ENCODE peak calls at places on chromosomes 16 and 17, in four cellular contexts. X is K562, Q is GM12878, W is HepG2. P is an unnamed sample.

GRCh38 chr16:84806256-84806889 is 13.4 kb upstream of the CRISPLD2 start:
- DNase-seq in X (peak), Q (peak), W (no peak), P (peak)

GRCh38 chr17:67054011-67054591 is 9.7 kb downstream of the CACNG1 start:
- DNase-seq in X (no peak), Q (no peak), W (no peak), P (no peak)

GRCh38 chr16:50267651-50268050 is 1.3 kb downstream of the ADCY7 start:
- DNase-seq in X (no peak), Q (no peak), W (no peak), P (no peak)

GRCh38 chr17:41060052-41060604 is at the start of gene KRTAP2-3:
- DNase-seq in X (no peak), Q (no peak), W (peak), P (no peak)

GRCh38 chr17:50638851-50639767 is 4.4 kb downstream of the ABCC3 start:
- DNase-seq in X (no peak), Q (no peak), W (peak), P (no peak)

GRCh38 chr17:20721151-20721550 is 141.6 kb downstream of the CDRT15L2 start:
- DNase-seq in X (no peak), Q (no peak), W (no peak), P (no peak)

GRCh38 chr17:48483471-48484131 is 47.2 kb downstream of the HOXB1 start:
- DNase-seq in X (peak), Q (no peak), W (no peak), P (no peak)

GRCh38 chr16:81523387-81524115 is 78.9 kb downstream of the CMIP start:
- DNase-seq in X (no peak), Q (no peak), W (no peak), P (no peak)

GRCh38 chr16:21076186-21076883 is 74.3 kb downstream of the DNAH3 start:
- DNase-seq in X (no peak), Q (no peak), W (peak), P (no peak)

GRCh38 chr17:78882546-78883089 is 20.4 kb downstream of the CEP295NL start:
- DNase-seq in X (no peak), Q (no peak), W (no peak), P (no peak)

GRCh38 chr16:59410451-59410850 is 676.3 kb upstream of the GOT2 start:
- DNase-seq in X (no peak), Q (no peak), W (no peak), P (no peak)

GRCh38 chr16:3171181-3171854 is 16.7 kb upstream of the OR1F1 start:
- DNase-seq in X (peak), Q (no peak), W (no peak), P (no peak)

GRCh38 chr16:79492036-79492435 is 108.5 kb downstream of the MAF start:
- DNase-seq in X (no peak), Q (no peak), W (no peak), P (no peak)

GRCh38 chr16:75938818-75939217 is 212.5 kb upstream of the CPHXL start:
- DNase-seq in X (no peak), Q (no peak), W (peak), P (no peak)

GRCh38 chr16:1612320-1613111 is at the start of gene CRAMP1:
- DNase-seq in X (peak), Q (no peak), W (no peak), P (peak)

GRCh38 chr16:66290431-66290830 is 76.1 kb upstream of the CDH5 start:
- DNase-seq in X (no peak), Q (no peak), W (no peak), P (no peak)

GRCh38 chr17:50033316-50033715 is 22.6 kb upstream of the ITGA3 start:
- DNase-seq in X (no peak), Q (no peak), W (no peak), P (no peak)

GRCh38 chr16:9077001-9077809 is 14.2 kb upstream of the HAPSTR1 start:
- DNase-seq in X (peak), Q (no peak), W (peak), P (no peak)

GRCh38 chr16:67516296-67517177 is 12.1 kb upstream of the RIPOR1 start:
- DNase-seq in X (no peak), Q (no peak), W (no peak), P (no peak)

GRCh38 chr16:69937465-69937951 is 13.6 kb upstream of the CLEC18A start:
- DNase-seq in X (peak), Q (no peak), W (peak), P (peak)

DNA sequence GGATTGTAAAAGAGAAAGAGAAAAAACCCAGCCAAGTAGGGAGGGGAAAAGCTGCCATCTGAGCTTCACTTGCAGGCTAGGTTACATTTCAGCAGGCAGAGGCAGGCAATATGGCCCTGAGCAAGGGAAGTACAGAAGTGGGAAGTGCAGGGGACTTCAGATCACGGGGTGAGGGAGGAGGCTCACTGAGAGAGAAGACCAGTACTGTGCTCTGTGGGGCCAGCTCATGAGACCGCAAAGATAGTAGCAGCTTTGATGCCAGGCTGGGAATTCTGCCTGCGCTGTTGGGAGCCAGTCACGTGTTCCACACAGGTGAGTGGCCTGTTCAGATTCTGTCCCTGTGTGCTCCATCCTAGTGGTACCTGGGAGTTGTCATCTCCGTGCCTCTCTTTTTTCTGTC is 230.7 kb downstream of the MSI2 start:
- DNase-seq in X (no peak), Q (no peak), W (no peak), P (no peak)
- TF ChIP-seq FOXK2 in X (no peak), Q (no peak), W (no peak), P (no peak)

DNA sequence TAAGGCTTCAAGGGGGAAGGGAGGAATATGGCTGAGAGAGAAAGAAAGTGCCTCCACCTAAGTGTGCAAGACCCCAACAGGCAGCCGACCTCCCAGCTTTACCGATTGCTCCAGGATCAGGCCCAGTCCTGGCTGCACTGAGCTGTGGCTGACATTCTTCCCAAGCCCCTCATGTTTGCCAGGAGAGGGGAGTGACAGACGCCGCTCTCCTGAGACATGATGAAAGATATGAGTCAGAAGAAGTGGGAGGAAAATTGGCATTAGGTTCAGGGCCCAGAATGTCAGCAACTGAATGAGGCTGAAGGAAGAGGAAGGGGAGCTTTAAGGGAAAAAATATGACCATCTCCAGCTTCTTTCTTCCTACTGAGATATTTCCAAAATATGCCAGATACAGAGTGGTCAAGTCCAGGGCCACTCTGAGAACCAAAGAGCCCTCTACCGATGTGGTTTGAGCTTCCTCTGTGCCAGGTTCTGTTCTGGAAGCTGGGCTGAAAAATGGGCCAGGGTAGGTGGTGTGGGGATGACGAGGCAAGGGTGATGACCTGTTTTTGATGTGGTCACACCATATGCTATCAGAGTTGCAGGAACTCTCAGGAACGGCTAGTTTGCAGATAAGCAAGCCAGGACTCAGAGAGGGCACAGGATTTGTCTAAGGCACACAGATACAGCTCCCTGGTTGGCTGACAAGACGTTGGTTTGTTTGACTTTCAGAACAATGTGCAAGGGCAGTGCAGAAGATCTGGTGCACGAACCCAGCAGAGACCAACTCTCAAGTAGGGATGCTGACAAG is 176.7 kb downstream of the SOX9 start:
- DNase-seq in X (no peak), Q (no peak), W (no peak), P (no peak)
- TF ChIP-seq FOXK2 in X (no peak), Q (no peak), W (no peak), P (no peak)

DNA sequence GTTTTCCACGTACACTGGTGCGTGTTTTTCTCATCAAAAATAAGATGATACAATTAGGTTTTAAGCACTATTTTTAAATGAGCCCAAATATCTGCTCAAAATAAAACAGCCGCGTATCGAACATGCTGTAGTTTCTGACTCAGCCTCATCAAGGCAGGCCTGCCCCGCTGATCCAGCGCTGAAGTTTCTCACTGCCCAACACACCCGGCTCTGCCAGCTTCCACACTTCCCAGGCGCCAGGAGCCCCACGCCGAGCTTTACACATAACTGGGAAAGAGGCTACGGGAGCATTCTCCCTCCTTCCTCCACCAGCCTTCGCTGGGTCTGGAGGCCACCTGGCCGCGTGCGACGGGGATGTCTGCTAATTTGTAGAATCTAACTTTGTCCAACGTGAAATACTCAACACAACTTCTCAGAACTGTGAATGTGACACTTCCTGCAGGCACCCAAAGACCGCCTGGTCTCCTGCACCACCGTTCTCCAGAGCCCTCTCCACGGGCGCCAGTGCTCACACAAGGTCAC is 42.1 kb downstream of the MAP1LC3B start:
- DNase-seq in X (no peak), Q (no peak), W (no peak), P (no peak)
- TF ChIP-seq FOXK2 in X (no peak), Q (no peak), W (no peak), P (no peak)

DNA sequence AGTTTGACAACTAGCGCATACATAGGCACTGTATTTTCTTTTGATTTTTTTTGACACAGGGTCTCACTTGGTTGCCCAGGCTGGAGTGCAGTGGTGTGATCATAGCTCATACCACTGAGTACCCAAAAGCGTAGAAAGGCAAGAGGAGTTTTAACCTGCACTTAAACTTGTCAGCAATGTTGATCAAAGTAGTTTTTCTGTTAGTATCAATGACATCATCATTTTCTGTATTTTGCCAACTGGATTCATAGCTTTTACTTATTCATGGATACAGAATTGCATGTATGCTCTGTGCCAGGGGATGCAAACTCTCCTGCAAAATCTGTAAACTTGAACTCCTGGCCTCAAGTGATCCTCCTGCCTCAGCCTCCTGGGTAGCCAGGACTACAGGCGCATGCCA is 55.9 kb upstream of the ATP2A3 start:
- DNase-seq in X (no peak), Q (no peak), W (no peak), P (no peak)
- TF ChIP-seq FOXK2 in X (no peak), Q (no peak), W (no peak), P (no peak)

GRCh38 chr17:70539172-70539924 is 370.0 kb downstream of the KCNJ2 start:
- DNase-seq in X (no peak), Q (no peak), W (no peak), P (no peak)

DNA sequence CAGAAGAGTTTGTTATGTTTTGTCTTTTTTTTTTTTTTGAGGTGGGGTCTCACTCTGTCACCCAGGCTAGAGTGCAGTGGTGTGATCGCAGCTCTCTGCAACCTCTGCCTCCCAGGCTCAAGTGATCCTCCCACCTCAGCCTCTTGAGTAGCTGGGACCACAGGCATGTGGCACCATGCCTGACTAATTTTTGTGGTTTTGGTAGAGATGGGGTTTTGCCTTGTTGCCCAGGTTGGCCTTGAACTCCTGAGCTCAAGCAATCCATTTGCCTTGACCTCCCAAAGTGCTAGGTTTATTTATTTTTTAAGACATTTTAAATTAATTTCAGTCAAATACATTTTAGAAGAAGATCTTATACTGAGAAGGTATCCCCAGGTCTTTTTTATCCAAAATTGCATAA is 366.7 kb downstream of the KCNJ2 start:
- DNase-seq in X (no peak), Q (no peak), W (no peak), P (no peak)
- TF ChIP-seq FOXK2 in X (no peak), Q (no peak), W (no peak), P (no peak)

GRCh38 chr17:149897-150575 is 12.7 kb downstream of the SCGB1C2 start:
- DNase-seq in X (no peak), Q (no peak), W (no peak), P (no peak)
- TF ChIP-seq FOXK2 in X (no peak), Q (no peak), W (no peak), P (no peak)

P was measured in HEK293T.